ENCODE peak calls at places on chromosomes 4 and X, in five cellular contexts. W is AG04450, V is GM23338, R is astrocyte of the cerebellum, H is cardiac fibroblast. C is an unnamed sample.

GRCh38 chr4:160318567-160319220 is 1215.8 kb downstream of the RAPGEF2 start:
- DNase-seq in V (no peak), R (peak; percentile 79), W (no peak), H (no peak), C (no peak)

GRCh38 chr4:128810331-128810870 is 901 bp downstream of the JADE1 start:
- DNase-seq in V (no peak), W (no peak), R (no peak), H (peak; percentile 60), C (no peak)

GRCh38 chrX:53452812-53453211 is 18.6 kb upstream of the HSD17B10 start:
- DNase-seq in R (no peak), W (no peak), V (no peak), H (no peak), C (no peak)

GRCh38 chr4:184891765-184892164 is 66.0 kb upstream of the ACSL1 start:
- DNase-seq in V (no peak), W (no peak), H (no peak), R (no peak), C (no peak)

GRCh38 chr4:187366530-187367279 is 628.9 kb upstream of the ZFP42 start:
- DNase-seq in H (no peak), W (no peak), R (no peak), V (peak; percentile 10), C (no peak)

GRCh38 chrX:372856-373640 is 13.7 kb downstream of the PPP2R3B start:
- DNase-seq in W (peak; percentile 15), R (no peak), H (no peak), V (no peak), C (no peak)

GRCh38 chrX:42673411-42673810 is 104.6 kb downstream of the PPP1R2C start:
- DNase-seq in R (no peak), W (no peak), H (no peak), V (no peak), C (no peak)

GRCh38 chr4:176548571-176548970 is 228.8 kb downstream of the SPCS3 start:
- DNase-seq in H (peak; percentile 78), R (no peak), V (no peak), W (no peak), C (no peak)

GRCh38 chrX:128992107-128992971 is 531.0 kb downstream of the SMARCA1 start:
- DNase-seq in R (no peak), V (peak; percentile 38), W (no peak), H (no peak), C (no peak)

GRCh38 chrX:108131471-108131870 is 39.9 kb downstream of the ATG4A start:
- DNase-seq in V (no peak), W (no peak), R (no peak), H (peak; percentile 58), C (no peak)

GRCh38 chrX:155819966-155820491 is 61.1 kb upstream of the VAMP7 start:
- DNase-seq in H (peak; percentile 88), V (peak; percentile 83), R (peak; percentile 66), W (peak; percentile 66), C (peak; percentile 77)

GRCh38 chr4:8879574-8879973 is 7.9 kb upstream of the HMX1 start:
- DNase-seq in H (no peak), V (no peak), R (no peak), W (no peak), C (no peak)

GRCh38 chr4:55925235-55925634 is 23.5 kb upstream of the CEP135 start:
- DNase-seq in W (no peak), R (no peak), H (peak; percentile 44), V (peak; percentile 48), C (no peak)

GRCh38 chrX:2863646-2864045 is 34.9 kb downstream of the GYG2 start:
- DNase-seq in W (no peak), R (no peak), H (no peak), V (peak; percentile 47), C (no peak)

GRCh38 chr4:30724217-30724616 is 4.0 kb downstream of the PCDH7 start:
- DNase-seq in R (no peak), V (no peak), W (no peak), H (no peak), C (no peak)
- H3K4me3 ChIP-seq in R (peak overlapping the region; percentile 62), V (no peak overlapping the region), W (peak overlapping the region; percentile 87), H (no peak overlapping the region), C (peak overlapping the region; percentile 3)

GRCh38 chr4:125433453-125433852 is 118.7 kb downstream of the FAT4 start:
- DNase-seq in R (peak; percentile 40), W (peak; percentile 3), V (no peak), H (peak; percentile 68), C (peak; percentile 21)
- H3K4me3 ChIP-seq in R (no peak overlapping the region), W (no peak overlapping the region), V (no peak overlapping the region), H (no peak overlapping the region), C (no peak overlapping the region)

DNA sequence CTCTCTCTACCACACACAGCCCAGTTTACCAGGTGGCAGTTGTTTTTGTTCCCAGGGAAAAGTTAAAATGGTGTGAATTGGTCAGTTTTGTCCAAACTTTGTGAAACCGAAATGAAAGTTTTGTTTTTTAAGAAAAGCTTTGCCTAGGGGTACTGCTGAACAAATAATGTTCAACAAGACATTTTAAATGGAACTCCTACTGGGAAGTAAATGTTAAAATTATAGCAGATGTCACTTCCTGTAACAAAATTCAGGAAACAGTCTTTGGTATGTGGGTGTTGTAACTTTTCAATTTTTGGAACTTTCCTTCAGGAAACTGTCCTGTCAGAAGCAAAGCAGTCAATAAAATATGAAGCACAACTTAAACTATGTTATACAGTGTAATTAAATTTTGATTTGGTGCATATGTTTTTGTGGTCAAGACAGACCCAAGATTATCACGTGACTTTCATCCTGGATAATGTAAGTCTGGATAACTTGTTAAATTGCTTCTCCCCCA is 79.5 kb downstream of the AFF1 start:
- DNase-seq in R (no peak), V (no peak), W (no peak), H (peak; percentile 65), C (no peak)
- H3K4me3 ChIP-seq in R (no peak overlapping the region), V (no peak overlapping the region), W (no peak overlapping the region), H (peak overlapping the region; percentile 4), C (no peak overlapping the region)

GRCh38 chr4:30855232-30855631 is 135.1 kb downstream of the PCDH7 start:
- DNase-seq in V (no peak), R (no peak), H (no peak), W (no peak), C (no peak)
- H3K4me3 ChIP-seq in V (no peak overlapping the region), R (no peak overlapping the region), H (no peak overlapping the region), W (no peak overlapping the region), C (no peak overlapping the region)

GRCh38 chr4:41571422-41571821 is 33.5 kb downstream of the LIMCH1 start:
- DNase-seq in H (no peak), W (no peak), V (no peak), R (no peak), C (no peak)

GRCh38 chr4:41573458-41574129 is 35.6 kb downstream of the LIMCH1 start:
- DNase-seq in R (no peak), W (no peak), V (no peak), H (no peak), C (no peak)

GRCh38 chr4:41569957-41570356 is 32.0 kb downstream of the LIMCH1 start:
- DNase-seq in W (no peak), R (no peak), V (no peak), H (no peak), C (no peak)

GRCh38 chr4:41575207-41575606 is 37.2 kb downstream of the LIMCH1 start:
- DNase-seq in W (no peak), V (no peak), R (no peak), H (peak; percentile 39), C (no peak)

DNA sequence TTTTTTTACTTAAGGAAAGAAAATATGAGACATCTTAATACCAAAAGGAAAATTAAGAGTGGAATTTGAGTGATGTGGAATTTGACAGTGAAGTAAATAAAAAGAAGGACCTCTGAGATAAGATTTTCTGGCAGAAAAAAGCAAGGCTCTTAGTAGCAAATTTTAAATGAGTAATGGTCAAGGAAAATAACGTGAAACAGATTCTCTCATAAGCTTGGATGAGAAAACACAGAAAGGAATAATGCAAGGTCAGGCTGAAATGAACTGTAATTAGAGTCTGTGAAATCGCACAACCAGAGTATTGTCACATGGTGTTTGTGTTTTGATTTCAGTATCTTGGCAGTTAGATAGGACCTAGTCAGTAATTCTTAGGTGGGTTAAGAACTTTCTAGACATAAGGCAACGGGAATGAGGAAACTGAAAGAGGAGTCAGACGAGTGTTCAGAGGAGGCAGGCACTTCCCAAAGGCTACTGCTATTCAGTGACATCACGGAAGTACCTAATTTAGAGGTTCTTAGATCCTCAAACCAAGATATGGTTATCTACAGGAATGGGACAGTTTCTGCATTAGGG is 34.5 kb downstream of the LIMCH1 start:
- DNase-seq in V (no peak), R (no peak), W (no peak), H (no peak), C (no peak)
- H3K4me3 ChIP-seq in V (no peak overlapping the region), R (no peak overlapping the region), W (no peak overlapping the region), H (no peak overlapping the region), C (no peak overlapping the region)

DNA sequence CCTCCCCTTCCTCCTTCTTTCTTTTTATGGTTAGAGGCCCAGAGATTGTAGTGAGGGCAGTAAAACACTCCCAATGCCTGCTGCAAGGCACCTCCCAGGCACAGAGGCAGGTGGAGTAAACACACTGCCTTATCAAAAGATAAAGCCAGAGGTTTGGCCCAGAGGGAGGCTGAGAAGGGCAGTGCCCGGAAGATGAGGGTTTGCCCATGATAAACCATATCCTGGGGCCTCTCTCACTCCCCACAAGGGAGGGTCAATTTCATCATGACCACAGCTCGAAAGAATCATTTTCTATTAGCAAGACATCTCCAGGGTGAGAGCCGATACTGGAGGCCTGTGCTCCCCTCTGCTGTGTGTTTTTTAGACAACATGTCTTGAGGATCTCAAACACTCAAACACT is 98.5 kb upstream of the FAM9C start:
- DNase-seq in H (no peak), R (no peak), V (no peak), W (no peak), C (no peak)
- H3K4me3 ChIP-seq in H (no peak overlapping the region), R (no peak overlapping the region), V (no peak overlapping the region), W (no peak overlapping the region), C (no peak overlapping the region)

C was measured in skeletal muscle cell.